ENCODE peak calls at places on chromosomes 13 and 19, in five cellular contexts. O is ovary, K is thoracic aorta, E is endothelial cell of umbilical vein, Z is colonic mucosa. M is an unnamed sample.

GRCh38 chr13:102838982-102839381 is 6.8 kb upstream of the ERCC5 start:
- DNase-seq in O (no peak), K (no peak), E (no peak), Z (no peak), M (no peak)

GRCh38 chr13:49760555-49760954 is 31.9 kb downstream of the KPNA3 start:
- DNase-seq in O (no peak), K (no peak), E (no peak), Z (no peak), M (no peak)

GRCh38 chr19:616732-617526 is 16.4 kb downstream of the POLRMT start:
- DNase-seq in O (no peak), K (no peak), E (no peak), Z (no peak), M (no peak)

GRCh38 chr13:75226755-75227435 is 255.1 kb downstream of the TBC1D4 start:
- DNase-seq in O (no peak), K (no peak), E (no peak), Z (no peak), M (peak; percentile 54)

GRCh38 chr13:75458696-75459422 is 23.1 kb downstream of the TBC1D4 start:
- DNase-seq in O (no peak), K (no peak), E (peak; percentile 20), Z (peak; percentile 64), M (no peak)

GRCh38 chr13:44159633-44160279 is 213.9 kb upstream of the SERP2 start:
- DNase-seq in O (no peak), K (no peak), E (no peak), Z (no peak), M (no peak)

GRCh38 chr19:29735821-29736220 is 20.8 kb upstream of the C19orf12 start:
- DNase-seq in O (no peak), K (no peak), E (no peak), Z (no peak), M (no peak)

GRCh38 chr13:36082396-36082795 is 48.8 kb downstream of the DCLK1 start:
- DNase-seq in O (no peak), K (no peak), E (no peak), Z (no peak), M (no peak)

GRCh38 chr19:34639491-34640085 is 37.4 kb downstream of the SCGB2B2 start:
- DNase-seq in O (peak; percentile 47), K (no peak), E (peak; percentile 53), Z (peak; percentile 71), M (peak; percentile 20)

GRCh38 chr19:662207-662961 is 630 bp downstream of the RNF126 start:
- DNase-seq in O (no peak), K (no peak), E (peak; percentile 36), Z (peak; percentile 80), M (no peak)

GRCh38 chr13:106318941-106319411 is 216.5 kb downstream of the EFNB2 start:
- DNase-seq in O (no peak), K (no peak), E (peak; percentile 97), Z (no peak), M (peak; percentile 74)

GRCh38 chr19:21970466-21970865 is 40.3 kb downstream of the ZNF208 start:
- DNase-seq in O (no peak), K (no peak), E (no peak), Z (no peak), M (no peak)

GRCh38 chr19:39553082-39553652 is 13.2 kb upstream of the EID2 start:
- DNase-seq in O (no peak), K (no peak), E (no peak), Z (no peak), M (no peak)

GRCh38 chr13:72782717-72783116 is 784 bp downstream of the PIBF1 start:
- DNase-seq in O (no peak), K (no peak), E (peak; percentile 54), Z (no peak), M (no peak)

GRCh38 chr13:25980255-25980654 is 71.6 kb downstream of the SHISA2 start:
- DNase-seq in O (no peak), K (no peak), E (peak; percentile 54), Z (no peak), M (no peak)
- TF ChIP-seq CTCF in O (no peak), K (peak; percentile 8), E (peak; percentile 66), Z (no peak), M (peak; percentile 40)

GRCh38 chr19:17246681-17247425 is 1.1 kb upstream of the NR2F6 start:
- DNase-seq in O (no peak), K (no peak), E (no peak), Z (peak; percentile 81), M (no peak)
- H3K4me3 ChIP-seq in O (peak overlapping the region; percentile 87), K (peak overlapping the region; percentile 86), E (peak overlapping the region; percentile 39), Z (peak overlapping the region; percentile 31), M (peak overlapping the region; percentile 52)

GRCh38 chr19:2997720-2998119 is 20.4 kb downstream of the TLE6 start:
- DNase-seq in O (no peak), K (no peak), E (no peak), Z (no peak), M (no peak)
- H3K27me3 ChIP-seq in O (no peaks in the 10 kb centered on the region), K (no peaks in the 10 kb centered on the region), E (no peaks in the 10 kb centered on the region), Z (no peaks in the 10 kb centered on the region), M (peaks cover 7% of the 10 kb centered on the region)

DNA sequence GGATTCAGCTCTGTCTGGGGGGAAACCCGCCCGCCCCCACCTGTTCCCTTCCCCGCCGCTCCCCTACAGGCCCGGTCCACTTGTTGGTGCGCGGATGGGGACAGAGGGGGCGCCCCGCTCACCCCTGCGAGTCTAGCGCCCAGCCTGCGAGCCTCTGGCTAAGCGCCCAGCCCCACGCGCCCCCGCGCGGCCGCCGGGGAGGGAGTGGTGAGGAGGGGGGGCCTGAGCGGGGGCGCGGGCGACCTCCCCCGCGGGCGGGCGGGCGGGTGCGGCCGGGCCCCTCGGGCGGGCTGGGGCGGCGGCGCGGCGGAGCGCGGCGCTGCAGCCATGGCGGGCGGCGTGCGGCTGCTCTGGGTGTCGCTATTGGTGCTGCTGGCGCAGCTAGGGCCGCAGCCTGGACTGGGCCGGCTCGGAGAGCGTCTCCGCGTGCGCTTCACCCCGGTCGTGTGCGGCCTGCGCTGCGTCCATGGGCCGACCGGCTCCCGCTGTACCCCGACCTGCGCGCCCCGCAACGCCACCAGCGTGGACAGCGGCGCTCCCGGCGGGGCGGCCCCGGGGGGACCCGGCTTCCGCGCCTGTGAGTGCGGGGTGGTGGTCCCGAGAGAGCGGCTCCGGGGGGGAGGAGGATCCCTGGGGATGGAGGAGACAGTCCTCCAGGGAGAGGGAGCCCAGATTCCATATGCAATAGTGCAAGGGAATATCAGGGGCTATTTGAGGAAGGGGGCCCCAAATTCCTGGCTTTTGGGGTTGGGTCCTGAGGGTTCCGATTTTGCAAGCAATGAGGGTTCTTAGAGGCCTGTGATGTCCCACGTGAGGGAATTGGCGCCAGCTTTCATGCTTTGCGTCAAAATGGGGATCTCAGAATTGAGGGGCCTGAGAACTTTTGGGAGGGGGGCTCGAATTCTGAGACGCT is at the start of gene LTBP4:
- DNase-seq in O (peak; percentile 88), K (no peak), E (no peak), Z (peak; percentile 67), M (no peak)
- TF ChIP-seq CTCF in O (peak; percentile 5), K (peak; percentile 32), E (peak; percentile 12), Z (no peak), M (peak; percentile 15)

DNA sequence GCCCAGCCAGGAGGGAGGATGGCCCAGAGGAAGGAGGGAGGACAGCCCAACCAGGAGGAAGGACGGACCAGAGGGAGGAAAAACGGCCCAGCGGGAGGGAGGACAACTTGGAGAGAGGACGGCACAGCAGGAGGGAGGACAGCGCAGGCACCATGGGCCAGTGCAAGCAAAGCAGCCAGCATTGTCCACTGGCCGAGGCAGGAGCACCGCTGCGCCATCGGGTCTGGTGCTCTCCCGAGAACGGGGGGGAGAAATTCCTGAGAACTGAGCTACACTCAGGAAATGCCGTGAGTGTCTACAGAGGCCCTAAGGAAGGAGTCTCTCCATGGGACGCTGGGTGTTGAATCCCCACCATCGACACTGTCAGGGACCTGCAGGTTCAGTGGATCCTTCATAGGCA is 38.5 kb upstream of the SOX1 start:
- DNase-seq in O (no peak), K (no peak), E (no peak), Z (no peak), M (no peak)
- H3K4me3 ChIP-seq in O (no peak overlapping the region), K (no peak overlapping the region), E (no peak overlapping the region), Z (no peak overlapping the region), M (no peak overlapping the region)

DNA sequence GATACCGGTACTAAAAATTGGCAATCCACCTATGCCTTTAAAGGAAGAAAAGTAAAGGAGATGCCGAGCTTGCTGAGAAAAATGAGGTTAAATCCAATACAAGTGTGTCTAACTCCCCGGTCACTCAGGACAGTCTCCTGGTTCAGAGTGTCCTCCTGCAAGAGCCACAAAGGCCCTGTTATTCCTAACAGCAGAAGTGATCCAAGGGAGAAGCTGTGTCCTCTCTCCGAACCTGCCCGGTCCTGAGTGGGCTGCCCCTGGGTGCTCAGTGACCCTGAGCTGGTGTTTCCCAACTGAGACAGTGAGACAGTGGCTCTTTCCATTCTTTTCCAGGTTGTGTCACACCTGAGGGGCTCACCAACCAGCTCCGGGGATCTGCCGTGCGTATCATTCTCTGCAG is 4.8 kb downstream of the GJB6 start:
- DNase-seq in O (no peak), K (no peak), E (no peak), Z (no peak), M (no peak)
- H3K27me3 ChIP-seq in O (no peaks in the 10 kb centered on the region), K (peaks cover 10% of the 10 kb centered on the region), E (peaks cover 19% of the 10 kb centered on the region), Z (peaks cover 15% of the 10 kb centered on the region), M (peaks cover 52% of the 10 kb centered on the region)

DNA sequence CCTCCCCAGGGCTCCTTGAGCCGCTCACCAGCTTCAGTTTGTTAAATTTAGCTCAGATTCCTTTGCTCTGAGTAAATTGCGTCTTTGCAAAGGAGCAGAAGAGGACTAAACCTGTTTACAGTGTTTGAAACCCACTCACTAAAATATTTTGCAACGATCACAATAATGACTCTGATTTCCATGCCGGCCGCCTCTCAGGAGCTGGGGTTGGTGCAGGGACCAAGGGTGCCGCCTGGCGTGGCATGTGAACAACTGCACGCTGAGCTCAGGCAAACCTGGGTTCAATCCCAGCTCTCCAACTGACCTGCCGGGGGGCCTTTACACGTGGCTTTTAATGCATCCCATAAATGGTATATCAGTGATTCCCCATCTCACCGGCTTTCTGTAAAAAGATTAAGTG is 68.7 kb upstream of the CACNA1A start:
- DNase-seq in O (no peak), K (no peak), E (no peak), Z (no peak), M (no peak)
- TF ChIP-seq CTCF in O (no peak), K (no peak), E (peak; percentile 34), Z (no peak), M (peak; percentile 59)

GRCh38 chr19:38267780-38268430 is 3.5 kb downstream of the SPINT2 start:
- DNase-seq in O (no peak), K (no peak), E (no peak), Z (peak; percentile 72), M (no peak)
- H3K4me3 ChIP-seq in O (no peak overlapping the region), K (peak overlapping the region; percentile 83), E (no peak overlapping the region), Z (peak overlapping the region; percentile 12), M (no peak overlapping the region)

GRCh38 chr19:48768989-48769713 is 13.8 kb downstream of the FGF21 start:
- DNase-seq in O (no peak), K (no peak), E (no peak), Z (no peak), M (no peak)
- H3K27me3 ChIP-seq in O (no peaks in the 10 kb centered on the region), K (no peaks in the 10 kb centered on the region), E (no peaks in the 10 kb centered on the region), Z (peaks cover 20% of the 10 kb centered on the region), M (peaks cover 7% of the 10 kb centered on the region)

DNA sequence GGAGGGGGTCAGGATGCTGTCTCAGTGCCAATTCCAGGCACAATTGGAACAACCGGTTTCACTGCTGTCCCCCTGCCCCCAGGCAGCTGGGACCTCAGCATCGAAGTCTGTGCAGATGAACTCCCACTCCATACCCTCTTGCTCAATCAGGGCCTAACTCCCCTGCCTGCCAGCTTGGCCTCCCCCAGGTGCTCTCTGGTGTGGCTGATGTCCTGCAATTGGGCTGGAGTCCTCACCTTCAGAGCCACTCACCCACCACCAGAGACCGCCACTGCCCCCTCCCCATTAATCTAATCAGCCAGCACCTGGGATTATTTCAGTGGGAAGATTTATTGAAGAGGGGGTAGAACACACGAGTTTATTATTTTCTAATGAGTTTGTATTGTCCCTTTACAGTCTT is 118.8 kb downstream of the MIPEP start:
- DNase-seq in O (no peak), K (no peak), E (no peak), Z (no peak), M (no peak)
- TF ChIP-seq CTCF in O (no peak), K (no peak), E (no peak), Z (no peak), M (no peak)